ENCODE peak calls at places on chromosomes 16 and 17, in eight cellular contexts. Q is mammary epithelial cell, C is colonic mucosa, S is Caco-2, J is PC-3, O is cardiac muscle cell, P is heart right ventricle, I is brain microvascular endothelial cell. M is an unnamed sample.

GRCh38 chr16:20325005-20325404 is 2.3 kb downstream of the GP2 start:
- DNase-seq in Q (no peak), P (no peak), I (no peak), O (no peak), S (no peak), J (no peak), C (no peak), M (no peak)

GRCh38 chr16:8935989-8936388 is 27.7 kb downstream of the USP7 start:
- DNase-seq in Q (no peak), S (peak; percentile 29), C (no peak), P (no peak), I (no peak), J (no peak), O (no peak), M (no peak)

GRCh38 chr16:11050536-11050935 is 106.2 kb downstream of the CLEC16A start:
- DNase-seq in O (no peak), P (no peak), J (no peak), S (no peak), C (no peak), I (no peak), Q (no peak), M (no peak)

GRCh38 chr17:52297230-52298010 is 138.9 kb upstream of the CA10 start:
- DNase-seq in S (peak; percentile 26), J (peak; percentile 54), O (no peak), P (no peak), Q (peak; percentile 24), C (no peak), I (no peak), M (no peak)

GRCh38 chr16:24309222-24309905 is 53.2 kb downstream of the CACNG3 start:
- DNase-seq in J (peak; percentile 77), O (no peak), S (no peak), Q (peak; percentile 44), C (no peak), I (peak; percentile 35), P (no peak), M (no peak)

GRCh38 chr17:81400939-81401726 is 5.9 kb downstream of the BAHCC1 start:
- DNase-seq in S (no peak), P (no peak), J (no peak), Q (no peak), I (no peak), O (no peak), C (no peak), M (no peak)

GRCh38 chr17:55458977-55459376 is 37.3 kb upstream of the MMD start:
- DNase-seq in I (peak; percentile 77), J (peak; percentile 95), C (no peak), O (no peak), Q (peak; percentile 87), P (no peak), S (no peak), M (no peak)

GRCh38 chr16:57504491-57504890 is 18.2 kb upstream of the DOK4 start:
- DNase-seq in J (no peak), Q (no peak), C (no peak), O (no peak), I (no peak), S (no peak), P (no peak), M (no peak)

GRCh38 chr17:68379692-68380677 is 77.3 kb downstream of the WIPI1 start:
- DNase-seq in Q (no peak), P (no peak), O (no peak), S (no peak), I (no peak), J (no peak), C (no peak), M (no peak)

GRCh38 chr16:10878644-10879498 is 1.9 kb downstream of the CIITA start:
- DNase-seq in S (no peak), P (peak; percentile 50), J (peak; percentile 21), Q (peak; percentile 40), I (peak; percentile 6), O (no peak), C (peak; percentile 67), M (no peak)

GRCh38 chr17:67602974-67603373 is 114.8 kb upstream of the NOL11 start:
- DNase-seq in Q (peak; percentile 20), S (peak; percentile 61), C (peak; percentile 22), I (peak; percentile 43), O (peak; percentile 65), J (peak; percentile 75), P (no peak), M (no peak)

GRCh38 chr16:76287466-76287865 is 10.3 kb downstream of the CNTNAP4 start:
- DNase-seq in O (no peak), P (no peak), J (no peak), S (no peak), Q (no peak), I (no peak), C (no peak), M (no peak)

GRCh38 chr17:20230924-20231323 is 221.8 kb downstream of the SPECC1 start:
- DNase-seq in P (no peak), O (no peak), I (no peak), C (no peak), Q (no peak), J (no peak), S (no peak), M (no peak)

GRCh38 chr17:10063730-10064221 is 134.6 kb downstream of the GAS7 start:
- DNase-seq in P (no peak), J (no peak), C (no peak), I (no peak), O (no peak), Q (no peak), S (no peak), M (peak; percentile 80)

GRCh38 chr17:75367312-75367711 is 38.2 kb downstream of the GRB2 start:
- DNase-seq in C (no peak), J (peak; percentile 67), I (no peak), O (no peak), P (no peak), Q (peak; percentile 78), S (no peak), M (no peak)

GRCh38 chr17:41340934-41341861 is 9.4 kb downstream of the KRT33A start:
- DNase-seq in P (no peak), O (no peak), C (no peak), S (no peak), I (no peak), J (no peak), Q (no peak), M (no peak)

GRCh38 chr17:17342242-17342945 is 39.2 kb downstream of the NT5M start:
- DNase-seq in I (no peak), C (no peak), O (no peak), S (peak; percentile 34), Q (no peak), J (no peak), P (no peak), M (no peak)

GRCh38 chr16:48959204-48959603 is 322.4 kb downstream of the CBLN1 start:
- DNase-seq in C (no peak), J (no peak), I (no peak), S (no peak), Q (peak; percentile 30), O (peak; percentile 17), P (no peak), M (no peak)

GRCh38 chr16:71557954-71558582 is 18.8 kb downstream of the TAT start:
- DNase-seq in Q (no peak), P (no peak), C (no peak), O (no peak), J (no peak), I (no peak), S (no peak), M (no peak)

GRCh38 chr16:71559855-71560254 is 17.0 kb downstream of the TAT start:
- DNase-seq in C (no peak), S (no peak), I (no peak), Q (no peak), J (no peak), O (no peak), P (no peak), M (no peak)

GRCh38 chr16:71555230-71555891 is 21.5 kb downstream of the TAT start:
- DNase-seq in C (no peak), J (no peak), P (no peak), Q (peak; percentile 48), I (no peak), O (no peak), S (peak; percentile 12), M (no peak)

GRCh38 chr16:71552698-71553503 is 24.0 kb downstream of the TAT start:
- DNase-seq in P (no peak), C (no peak), O (no peak), I (no peak), Q (peak; percentile 5), S (peak; percentile 48), J (peak; percentile 10), M (no peak)

GRCh38 chr16:71557299-71557698 is 19.6 kb downstream of the TAT start:
- DNase-seq in Q (no peak), I (no peak), S (no peak), C (no peak), J (no peak), O (no peak), P (no peak), M (no peak)
- H3K27me3 ChIP-seq in Q (peaks cover 4% of the 10 kb centered on the region), I (no peaks in the 10 kb centered on the region), S (no peaks in the 10 kb centered on the region), C (no peaks in the 10 kb centered on the region), J (no peaks in the 10 kb centered on the region), O (peaks cover 8% of the 10 kb centered on the region), P (no peaks in the 10 kb centered on the region), M (no peaks in the 10 kb centered on the region)

GRCh38 chr16:648071-648785 is 937 bp upstream of the WDR90 start:
- DNase-seq in P (no peak), Q (peak; percentile 23), O (peak; percentile 37), S (peak; percentile 38), C (peak; percentile 87), J (no peak), I (no peak), M (no peak)
- TF ChIP-seq CTCF in P (peak; percentile 45), Q (peak; percentile 71), O (peak; percentile 42), S (peak; percentile 31), C (peak; percentile 44), J (peak; percentile 41), I (peak; percentile 58), M (peak; percentile 16)

DNA sequence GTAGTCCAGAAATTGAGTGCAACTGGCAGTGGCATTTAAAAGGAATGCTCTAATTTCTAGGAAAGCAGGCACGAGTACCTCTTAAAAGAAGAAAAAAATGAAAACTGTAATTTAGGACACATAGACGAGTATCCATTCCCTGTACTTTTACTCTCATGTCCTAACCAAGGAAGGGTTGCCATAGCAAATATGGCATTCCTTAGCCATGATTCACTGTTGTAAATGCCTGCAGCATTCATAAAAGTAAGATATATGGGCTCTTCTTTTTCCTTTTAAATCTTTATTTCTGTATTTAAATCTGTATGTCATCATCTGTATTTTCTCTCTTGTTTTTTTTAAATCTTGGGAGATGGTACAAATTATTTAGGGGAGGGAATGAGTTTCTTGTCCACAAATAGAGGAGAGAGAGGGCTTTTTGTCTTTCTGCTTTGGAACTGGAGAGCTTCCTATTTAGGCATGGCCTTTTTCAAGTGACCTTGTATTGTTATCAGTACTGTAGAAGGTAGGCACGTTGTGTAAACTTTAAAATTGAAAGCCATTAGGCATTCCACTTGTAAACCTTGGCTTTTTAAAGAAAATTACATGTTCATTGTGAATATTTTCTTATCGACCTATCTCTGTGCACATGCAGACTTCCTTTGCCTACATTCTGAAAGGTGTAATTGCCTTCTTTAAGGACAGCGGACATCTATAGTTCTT is 50.0 kb downstream of the TENT4B start:
- DNase-seq in J (peak; percentile 91), Q (peak; percentile 82), C (peak; percentile 57), O (peak; percentile 29), I (peak; percentile 95), P (no peak), S (peak; percentile 77), M (no peak)
- H3K4me3 ChIP-seq in J (peak overlapping the region; percentile 42), Q (peak overlapping the region; percentile 28), C (no peak overlapping the region), O (no peak overlapping the region), I (peak overlapping the region; percentile 10), P (no peak overlapping the region), S (no peak overlapping the region), M (peak overlapping the region; percentile 23)

DNA sequence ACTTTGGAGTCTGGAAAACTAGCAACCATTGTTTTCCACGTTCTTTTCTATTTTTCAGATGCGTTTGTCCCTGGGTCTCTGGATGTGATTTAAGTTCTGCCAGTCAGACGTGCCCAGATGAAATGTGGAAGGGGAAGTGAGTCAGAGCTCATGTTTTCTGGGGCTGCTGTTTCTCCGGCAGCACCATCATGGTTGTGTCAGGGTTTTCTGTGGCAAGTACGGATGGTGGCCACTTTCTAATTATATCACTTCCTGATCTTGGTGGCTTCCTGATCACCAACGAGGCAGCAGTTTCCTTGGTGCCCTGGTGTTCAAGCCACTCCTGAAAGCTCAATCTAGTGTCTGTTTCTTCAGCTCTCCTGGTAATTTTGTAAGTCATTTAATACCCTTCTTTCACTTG is 31.4 kb upstream of the PMFBP1 start:
- DNase-seq in J (peak; percentile 60), O (no peak), P (no peak), C (no peak), I (peak; percentile 28), Q (peak; percentile 37), S (no peak), M (peak; percentile 16)
- H3K27me3 ChIP-seq in J (no peaks in the 10 kb centered on the region), O (no peaks in the 10 kb centered on the region), P (peaks cover 4% of the 10 kb centered on the region), C (no peaks in the 10 kb centered on the region), I (no peaks in the 10 kb centered on the region), Q (no peaks in the 10 kb centered on the region), S (peaks cover 2% of the 10 kb centered on the region), M (no peaks in the 10 kb centered on the region)

M was measured in ascending aorta.